ENCODE peak calls at places on chromosomes 2 and 18, in five cellular contexts. O, Q, V, B and K are unnamed samples.
A peak's percentile ranks its signal among the peaks of the same experiment; 100 is the strongest.

GRCh38 chr2:121018136-121019057 is 266.6 kb downstream of the TFCP2L1 start:
- DNase-seq in O (peak; percentile 49), Q (peak; percentile 71), V (no peak), B (no peak), K (peak; percentile 77)

GRCh38 chr2:167438206-167438605 is 549.9 kb downstream of the XIRP2 start:
- DNase-seq in O (peak; percentile 73), Q (no peak), V (no peak), B (peak; percentile 29), K (peak; percentile 71)

GRCh38 chr2:152548111-152548875 is 169.0 kb downstream of the PRPF40A start:
- DNase-seq in O (peak; percentile 49), Q (no peak), V (no peak), B (no peak), K (no peak)

GRCh38 chr2:46846454-46846990 is 69.1 kb downstream of the MCFD2 start:
- DNase-seq in O (no peak), Q (peak; percentile 65), V (no peak), B (peak; percentile 42), K (peak; percentile 49)

GRCh38 chr2:217826505-217826904 is 176.3 kb downstream of the TNS1 start:
- DNase-seq in O (no peak), Q (peak; percentile 92), V (no peak), B (peak; percentile 47), K (no peak)

GRCh38 chr2:29700560-29700959 is 220.8 kb downstream of the ALK start:
- DNase-seq in O (peak; percentile 93), Q (no peak), V (no peak), B (no peak), K (peak; percentile 8)

GRCh38 chr2:113910967-113911678 is 21.2 kb downstream of the ACTR3 start:
- DNase-seq in O (no peak), Q (no peak), V (no peak), B (no peak), K (peak; percentile 24)

GRCh38 chr2:45699032-45699658 is 47.7 kb downstream of the PRKCE start:
- DNase-seq in O (peak; percentile 76), Q (no peak), V (peak; percentile 46), B (no peak), K (peak; percentile 67)

GRCh38 chr18:69402219-69402989 is 1.7 kb downstream of the DOK6 start:
- DNase-seq in O (no peak), Q (peak; percentile 51), V (no peak), B (no peak), K (no peak)

GRCh38 chr2:105795575-105795934 is 50.8 kb downstream of the NCK2 start:
- DNase-seq in O (no peak), Q (no peak), V (no peak), B (no peak), K (no peak)

GRCh38 chr2:8882094-8882493 is 44.7 kb upstream of the KIDINS220 start:
- DNase-seq in O (no peak), Q (no peak), V (no peak), B (peak; percentile 52), K (peak; percentile 68)

GRCh38 chr2:156896294-156896693 is 361.2 kb upstream of the GALNT5 start:
- DNase-seq in O (peak; percentile 70), Q (no peak), V (no peak), B (no peak), K (peak; percentile 57)

GRCh38 chr2:170106441-170106840 is 71.5 kb upstream of the MYO3B start:
- DNase-seq in O (no peak), Q (no peak), V (no peak), B (no peak), K (no peak)

GRCh38 chr2:197356136-197356535 is 45.6 kb upstream of the ANKRD44 start:
- DNase-seq in O (no peak), Q (no peak), V (no peak), B (no peak), K (peak; percentile 39)

GRCh38 chr18:12391487-12392136 is 14.6 kb upstream of the AFG3L2 start:
- DNase-seq in O (peak; percentile 30), Q (peak; percentile 75), V (no peak), B (peak; percentile 65), K (peak; percentile 87)

GRCh38 chr18:13608791-13609552 is 117.4 kb downstream of the FAM210A start:
- DNase-seq in O (no peak), Q (no peak), V (no peak), B (no peak), K (no peak)

DNA sequence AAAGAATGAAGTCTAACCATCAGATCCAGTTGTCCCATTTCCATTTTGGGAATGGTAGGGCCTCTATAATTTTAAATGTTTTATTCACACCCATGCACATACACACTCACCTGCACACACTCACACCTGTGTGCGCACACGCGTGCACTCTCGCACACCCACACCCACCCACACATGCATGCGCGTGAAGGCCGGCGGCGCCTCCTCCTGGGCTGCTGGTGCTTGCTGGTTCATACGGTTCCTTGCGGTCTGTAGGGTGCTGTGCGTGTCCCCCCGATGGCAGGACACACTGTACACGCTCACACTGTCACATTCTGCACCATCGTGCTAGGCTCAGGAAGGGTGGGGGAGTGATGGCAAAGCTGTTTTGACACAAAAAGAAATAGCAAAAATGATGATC is 63.2 kb downstream of the TSHZ1 start:
- DNase-seq in O (no peak), Q (no peak), V (no peak), B (no peak), K (no peak)
- TF ChIP-seq CTCF in O (no peak), Q (no peak), V (no peak), B (no peak), K (no peak)

GRCh38 chr2:18560797-18561085 is 288 bp upstream of the RDH14 start:
- DNase-seq in O (no peak), Q (no peak), V (no peak), B (no peak), K (no peak)

GRCh38 chr2:18558458-18558857 is 2.0 kb downstream of the RDH14 start:
- DNase-seq in O (no peak), Q (no peak), V (no peak), B (no peak), K (no peak)

GRCh38 chr2:18559531-18559930 is 922 bp downstream of the RDH14 start:
- DNase-seq in O (no peak), Q (no peak), V (no peak), B (peak; percentile 22), K (no peak)

GRCh38 chr2:18557121-18557520 is 3.3 kb downstream of the RDH14 start:
- DNase-seq in O (no peak), Q (no peak), V (no peak), B (no peak), K (no peak)

GRCh38 chr2:18559941-18560796 is at the start of gene RDH14:
- DNase-seq in O (peak; percentile 84), Q (peak; percentile 98), V (peak; percentile 63), B (peak; percentile 96), K (peak; percentile 95)
- TF ChIP-seq CTCF in O (no peak), Q (no peak), V (no peak), B (no peak), K (no peak)

GRCh38 chr2:136253288-136254004 is 135.5 kb upstream of the CXCR4 start:
- DNase-seq in O (no peak), Q (peak; percentile 75), V (no peak), B (no peak), K (no peak)
- TF ChIP-seq CTCF in O (no peak), Q (no peak), V (no peak), B (no peak), K (no peak)

DNA sequence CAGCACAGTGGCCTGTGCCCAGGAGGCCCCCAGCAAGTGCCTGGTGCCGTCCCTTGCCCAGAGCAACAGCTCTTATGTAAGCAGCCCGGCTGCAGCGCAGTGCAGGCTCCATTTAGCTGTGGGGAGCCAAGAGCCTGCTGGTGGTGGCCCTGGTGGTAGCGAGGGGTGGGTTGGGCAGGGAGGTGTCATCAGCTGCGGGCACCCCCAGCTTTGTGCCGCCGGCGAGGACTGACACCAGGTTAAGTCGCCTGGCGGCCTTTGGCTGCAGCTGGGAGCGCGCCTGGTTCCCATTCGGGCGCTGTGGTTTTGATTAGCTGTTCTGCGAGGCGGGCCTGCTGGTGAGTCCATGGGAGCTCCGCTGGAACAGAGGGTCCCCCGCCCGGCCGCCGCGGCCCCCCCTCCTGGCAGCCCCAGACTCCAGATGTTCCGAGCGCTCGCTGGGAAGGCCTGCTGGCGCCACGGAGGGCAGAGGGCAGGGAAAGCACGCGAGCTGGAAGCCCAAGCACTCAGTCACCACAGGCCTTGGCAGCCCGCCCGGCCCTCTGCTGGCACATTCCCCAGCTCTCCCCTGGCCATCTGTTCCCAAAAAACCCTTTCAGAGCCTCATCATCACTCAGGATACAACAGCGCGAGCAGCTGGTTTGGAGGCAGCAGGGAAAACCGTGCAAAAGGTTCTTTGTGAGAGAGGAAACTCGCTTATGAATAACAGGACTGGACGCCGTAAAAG is 18.4 kb downstream of the ATOH8 start:
- DNase-seq in O (peak; percentile 99), Q (peak; percentile 100), V (peak; percentile 99), B (peak; percentile 92), K (peak; percentile 100)
- TF ChIP-seq CTCF in O (peak; percentile 35), Q (no peak), V (peak; percentile 31), B (no peak), K (peak; percentile 41)

DNA sequence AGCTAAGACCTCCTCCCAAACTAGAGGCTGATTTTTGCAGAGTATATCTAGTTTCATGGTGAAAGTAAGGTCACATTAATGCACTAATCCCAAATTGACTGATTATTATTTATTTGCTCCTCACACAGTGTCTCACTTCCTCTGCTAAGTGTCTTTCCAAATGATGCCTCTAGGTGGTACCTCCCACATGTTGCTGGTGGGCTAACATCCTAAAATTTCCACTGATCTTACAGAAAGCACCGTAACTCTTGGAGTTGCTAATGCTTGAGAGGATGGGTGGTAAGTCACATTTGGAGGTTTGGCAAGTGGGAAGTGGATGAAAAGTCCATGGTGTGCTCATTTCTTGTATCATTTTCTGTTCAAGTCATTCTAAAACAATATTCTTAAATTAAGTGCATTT is 428.7 kb upstream of the GYPC start:
- DNase-seq in O (no peak), Q (no peak), V (no peak), B (no peak), K (peak; percentile 1)
- TF ChIP-seq CTCF in O (peak; percentile 3), Q (no peak), V (no peak), B (no peak), K (no peak)

GRCh38 chr2:64295326-64296149 is 151.3 kb upstream of the PELI1 start:
- DNase-seq in O (no peak), Q (no peak), V (no peak), B (no peak), K (no peak)
- TF ChIP-seq CTCF in O (no peak), Q (no peak), V (no peak), B (no peak), K (no peak)

DNA sequence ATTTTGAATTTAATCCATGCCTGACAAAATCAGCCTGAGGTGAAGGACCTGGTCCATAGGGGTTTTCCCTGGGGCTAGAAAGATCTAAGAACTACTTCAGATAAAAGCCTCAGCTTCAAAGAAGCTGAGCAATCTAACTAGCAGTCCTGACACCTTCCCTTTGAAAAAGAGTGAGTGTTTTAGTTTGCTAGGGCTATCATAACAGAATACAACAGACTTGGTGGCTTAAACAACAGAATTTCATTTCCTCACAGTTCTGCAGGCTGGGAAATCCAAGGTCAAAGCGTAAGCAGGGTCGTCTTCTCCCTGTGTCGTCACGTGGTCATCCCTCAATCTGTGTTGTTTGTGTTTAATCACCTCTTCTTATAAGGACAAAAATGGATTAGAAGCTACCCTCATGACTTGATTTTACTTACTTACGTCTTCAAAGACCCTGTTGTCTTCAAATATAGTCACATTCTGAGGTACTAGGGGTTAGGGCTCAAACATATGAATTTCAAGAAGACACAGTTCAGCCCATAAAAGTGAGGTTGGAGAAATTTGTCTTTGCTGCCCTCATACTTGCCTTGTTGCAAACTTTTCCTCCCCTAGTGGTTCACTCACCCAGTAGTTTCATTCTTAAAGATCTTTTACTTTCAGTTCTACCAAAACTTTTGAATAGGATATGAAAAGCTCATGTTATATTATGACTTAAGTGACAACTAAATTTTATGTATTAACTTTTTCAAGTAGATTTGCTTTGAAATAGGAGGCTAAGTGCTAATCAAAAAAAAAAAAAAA is 673.8 kb downstream of the ARHGAP15 start:
- DNase-seq in O (no peak), Q (no peak), V (no peak), B (no peak), K (peak; percentile 10)
- TF ChIP-seq CTCF in O (no peak), Q (no peak), V (no peak), B (no peak), K (no peak)